ENCODE peak calls at places on chromosomes 1 and 21, in ten cellular contexts. V, Q, U, S, O, Y, J, Z, G and L are unnamed samples.

GRCh38 chr21:14956826-14957225 is 108.0 kb downstream of the NRIP1 start:
- DNase-seq in V (no peak), Q (no peak), U (no peak), S (no peak), O (peak; percentile 70), Y (no peak), J (no peak), Z (no peak), G (no peak), L (no peak)

GRCh38 chr21:16169102-16169511 is 439.3 kb downstream of the USP25 start:
- DNase-seq in V (no peak), Q (no peak), U (no peak), S (no peak), O (peak; percentile 64), Y (no peak), J (no peak), Z (no peak), G (peak; percentile 81), L (no peak)

GRCh38 chr1:223478606-223479005 is 85.4 kb downstream of the CCDC185 start:
- DNase-seq in V (no peak), Q (no peak), U (no peak), S (no peak), O (no peak), Y (no peak), J (no peak), Z (no peak), G (no peak), L (no peak)

GRCh38 chr1:43279161-43279560 is 6.2 kb downstream of the C1orf210 start:
- DNase-seq in V (no peak), Q (no peak), U (no peak), S (no peak), O (no peak), Y (no peak), J (no peak), Z (no peak), G (no peak), L (no peak)

GRCh38 chr1:31095298-31095981 is 29.9 kb upstream of the PUM1 start:
- DNase-seq in V (no peak), Q (no peak), U (no peak), S (no peak), O (peak; percentile 86), Y (no peak), J (no peak), Z (no peak), G (peak; percentile 37), L (no peak)

GRCh38 chr1:95023399-95024050 is 49.2 kb downstream of the ALG14 start:
- DNase-seq in V (no peak), Q (no peak), U (no peak), S (no peak), O (peak; percentile 87), Y (no peak), J (no peak), Z (no peak), G (peak; percentile 95), L (no peak)

GRCh38 chr1:93735722-93736121 is 54.1 kb upstream of the BCAR3 start:
- DNase-seq in V (no peak), Q (no peak), U (no peak), S (no peak), O (peak; percentile 94), Y (no peak), J (no peak), Z (no peak), G (peak; percentile 64), L (no peak)

GRCh38 chr1:64624446-64624766 is 120.5 kb upstream of the RAVER2 start:
- DNase-seq in V (no peak), Q (no peak), U (no peak), S (peak; percentile 21), O (peak; percentile 83), Y (no peak), J (peak; percentile 39), Z (no peak), G (peak; percentile 67), L (no peak)

GRCh38 chr1:91619881-91620280 is 119.2 kb downstream of the CDC7 start:
- DNase-seq in V (no peak), Q (no peak), U (no peak), S (no peak), O (peak; percentile 86), Y (no peak), J (no peak), Z (no peak), G (no peak), L (no peak)

GRCh38 chr1:182060877-182061276 is 635 bp downstream of the ZNF648 start:
- DNase-seq in V (no peak), Q (no peak), U (no peak), S (no peak), O (no peak), Y (no peak), J (no peak), Z (no peak), G (no peak), L (no peak)

GRCh38 chr1:182061597-182061996 is at the start of gene ZNF648:
- DNase-seq in V (no peak), Q (no peak), U (no peak), S (no peak), O (no peak), Y (no peak), J (no peak), Z (no peak), G (no peak), L (no peak)

GRCh38 chr1:182059936-182060335 is 1.6 kb downstream of the ZNF648 start:
- DNase-seq in V (no peak), Q (no peak), U (peak; percentile 60), S (no peak), O (no peak), Y (no peak), J (no peak), Z (no peak), G (no peak), L (no peak)

GRCh38 chr1:182054698-182055326 is 6.7 kb downstream of the ZNF648 start:
- DNase-seq in V (no peak), Q (no peak), U (peak; percentile 39), S (peak; percentile 36), O (peak; percentile 13), Y (no peak), J (peak; percentile 77), Z (peak; percentile 58), G (no peak), L (peak; percentile 56)

GRCh38 chr1:182056596-182057366 is 4.7 kb downstream of the ZNF648 start:
- DNase-seq in V (no peak), Q (no peak), U (no peak), S (no peak), O (no peak), Y (no peak), J (no peak), Z (no peak), G (no peak), L (no peak)
- TF ChIP-seq CTCF in V (no peak), Q (no peak), U (no peak), S (no peak), O (no peak), Y (no peak), J (no peak), Z (no peak), G (no peak), L (no peak)

GRCh38 chr1:228697209-228698016 is 37.9 kb upstream of the RHOU start:
- DNase-seq in V (no peak), Q (peak; percentile 78), U (peak; percentile 75), S (peak; percentile 76), O (peak; percentile 85), Y (no peak), J (no peak), Z (no peak), G (peak; percentile 29), L (no peak)

GRCh38 chr1:228695015-228695955 is 40.0 kb upstream of the RHOU start:
- DNase-seq in V (no peak), Q (no peak), U (no peak), S (no peak), O (no peak), Y (no peak), J (no peak), Z (no peak), G (no peak), L (no peak)

GRCh38 chr1:228687562-228687961 is 47.7 kb upstream of the RHOU start:
- DNase-seq in V (no peak), Q (no peak), U (no peak), S (no peak), O (no peak), Y (no peak), J (no peak), Z (no peak), G (no peak), L (no peak)

GRCh38 chr1:228689255-228689654 is 46.0 kb upstream of the RHOU start:
- DNase-seq in V (no peak), Q (no peak), U (no peak), S (no peak), O (no peak), Y (no peak), J (no peak), Z (no peak), G (no peak), L (no peak)

GRCh38 chr1:228691926-228692325 is 43.4 kb upstream of the RHOU start:
- DNase-seq in V (no peak), Q (no peak), U (no peak), S (no peak), O (peak; percentile 35), Y (no peak), J (peak; percentile 75), Z (no peak), G (peak; percentile 19), L (peak; percentile 35)
- TF ChIP-seq CTCF in V (peak; percentile 64), Q (no peak), U (peak; percentile 34), S (peak; percentile 48), O (peak; percentile 42), Y (peak; percentile 58), J (peak; percentile 63), Z (peak; percentile 17), G (peak; percentile 23), L (peak; percentile 23)

GRCh38 chr1:206544562-206545257 is 37.4 kb downstream of the RASSF5 start:
- DNase-seq in V (peak; percentile 84), Q (peak; percentile 91), U (peak; percentile 65), S (peak; percentile 60), O (no peak), Y (peak; percentile 84), J (peak; percentile 73), Z (peak; percentile 86), G (no peak), L (peak; percentile 85)
- TF ChIP-seq CTCF in V (peak; percentile 90), Q (peak; percentile 81), U (peak; percentile 83), S (peak; percentile 81), O (peak; percentile 87), Y (peak; percentile 87), J (peak; percentile 96), Z (peak; percentile 94), G (peak; percentile 95), L (peak; percentile 93)

GRCh38 chr21:21751286-21751685 is 753.1 kb downstream of the NCAM2 start:
- DNase-seq in V (no peak), Q (no peak), U (no peak), S (no peak), O (no peak), Y (no peak), J (no peak), Z (no peak), G (no peak), L (no peak)
- TF ChIP-seq CTCF in V (no peak), Q (no peak), U (no peak), S (peak; percentile 48), O (no peak), Y (no peak), J (no peak), Z (no peak), G (no peak), L (no peak)